ENCODE peak calls at places on chromosomes 5 and 9, in five cellular contexts. One of them, this sample, is unnamed.

GRCh38 chr5:175569701-175570100 is 88.2 kb upstream of the HRH2 start:
- DNase-seq in GOT3: no peak
- DNase-seq in NCI-H526 treated with DMSO at 0.1 percent for 48 hours: no peak
- DNase-seq in fibroblast of lung: no peak
- DNase-seq in lung microvascular endothelial cell: no peak
- DNase-seq in this sample: peak

GRCh38 chr9:126057869-126058467 is 268.7 kb upstream of the MVB12B start:
- DNase-seq in GOT3: no peak
- DNase-seq in NCI-H526 treated with DMSO at 0.1 percent for 48 hours: no peak
- DNase-seq in fibroblast of lung: no peak
- DNase-seq in lung microvascular endothelial cell: no peak
- DNase-seq in this sample: no peak

GRCh38 chr9:121884057-121884512 is 209.0 kb downstream of the TTLL11 start:
- DNase-seq in GOT3: no peak
- DNase-seq in NCI-H526 treated with DMSO at 0.1 percent for 48 hours: no peak
- DNase-seq in fibroblast of lung: no peak
- DNase-seq in lung microvascular endothelial cell: no peak
- DNase-seq in this sample: peak

GRCh38 chr9:135939351-135940265 is 21.6 kb downstream of the UBAC1 start:
- DNase-seq in GOT3: no peak
- DNase-seq in NCI-H526 treated with DMSO at 0.1 percent for 48 hours: no peak
- DNase-seq in fibroblast of lung: no peak
- DNase-seq in lung microvascular endothelial cell: no peak
- DNase-seq in this sample: no peak

GRCh38 chr5:110038297-110038997 is 348.7 kb downstream of the MAN2A1 start:
- DNase-seq in GOT3: no peak
- DNase-seq in NCI-H526 treated with DMSO at 0.1 percent for 48 hours: no peak
- DNase-seq in fibroblast of lung: peak
- DNase-seq in lung microvascular endothelial cell: no peak
- DNase-seq in this sample: no peak

GRCh38 chr9:2359821-2360220 is 261.8 kb upstream of the VLDLR start:
- DNase-seq in GOT3: no peak
- DNase-seq in NCI-H526 treated with DMSO at 0.1 percent for 48 hours: no peak
- DNase-seq in fibroblast of lung: no peak
- DNase-seq in lung microvascular endothelial cell: no peak
- DNase-seq in this sample: no peak

GRCh38 chr5:146078566-146078965 is 26.8 kb downstream of the PLAC8L1 start:
- DNase-seq in GOT3: no peak
- DNase-seq in NCI-H526 treated with DMSO at 0.1 percent for 48 hours: no peak
- DNase-seq in fibroblast of lung: no peak
- DNase-seq in lung microvascular endothelial cell: no peak
- DNase-seq in this sample: peak

GRCh38 chr9:63816742-63817621 is 1468.0 kb downstream of the FOXD4L5 start:
- DNase-seq in GOT3: no peak
- DNase-seq in NCI-H526 treated with DMSO at 0.1 percent for 48 hours: no peak
- DNase-seq in fibroblast of lung: peak
- DNase-seq in lung microvascular endothelial cell: peak
- DNase-seq in this sample: peak

GRCh38 chr5:173668910-173669309 is 52.5 kb upstream of the BOD1 start:
- DNase-seq in GOT3: no peak
- DNase-seq in NCI-H526 treated with DMSO at 0.1 percent for 48 hours: no peak
- DNase-seq in fibroblast of lung: no peak
- DNase-seq in lung microvascular endothelial cell: no peak
- DNase-seq in this sample: peak

GRCh38 chr5:91499943-91500531 is 116.9 kb upstream of the ARRDC3 start:
- DNase-seq in GOT3: no peak
- DNase-seq in NCI-H526 treated with DMSO at 0.1 percent for 48 hours: peak
- DNase-seq in fibroblast of lung: peak
- DNase-seq in lung microvascular endothelial cell: peak
- DNase-seq in this sample: no peak

GRCh38 chr5:155898284-155898683 is 428.7 kb upstream of the SGCD start:
- DNase-seq in GOT3: no peak
- DNase-seq in NCI-H526 treated with DMSO at 0.1 percent for 48 hours: no peak
- DNase-seq in fibroblast of lung: peak
- DNase-seq in lung microvascular endothelial cell: no peak
- DNase-seq in this sample: no peak

GRCh38 chr5:24606974-24607373 is 37.8 kb downstream of the CDH10 start:
- DNase-seq in GOT3: no peak
- DNase-seq in NCI-H526 treated with DMSO at 0.1 percent for 48 hours: peak
- DNase-seq in fibroblast of lung: no peak
- DNase-seq in lung microvascular endothelial cell: no peak
- DNase-seq in this sample: no peak

GRCh38 chr9:113996531-113997001 is 81.5 kb downstream of the AMBP start:
- DNase-seq in GOT3: no peak
- DNase-seq in NCI-H526 treated with DMSO at 0.1 percent for 48 hours: no peak
- DNase-seq in fibroblast of lung: no peak
- DNase-seq in lung microvascular endothelial cell: no peak
- DNase-seq in this sample: no peak

GRCh38 chr9:69905291-69905690 is 84.7 kb downstream of the CFAP95 start:
- DNase-seq in GOT3: no peak
- DNase-seq in NCI-H526 treated with DMSO at 0.1 percent for 48 hours: no peak
- DNase-seq in fibroblast of lung: peak
- DNase-seq in lung microvascular endothelial cell: peak
- DNase-seq in this sample: no peak

GRCh38 chr5:125798311-125798710 is 624.9 kb upstream of the GRAMD2B start:
- DNase-seq in GOT3: no peak
- DNase-seq in NCI-H526 treated with DMSO at 0.1 percent for 48 hours: no peak
- DNase-seq in fibroblast of lung: peak
- DNase-seq in lung microvascular endothelial cell: peak
- DNase-seq in this sample: no peak

GRCh38 chr9:110016340-110016739 is 191.6 kb downstream of the C9orf152 start:
- DNase-seq in GOT3: no peak
- DNase-seq in NCI-H526 treated with DMSO at 0.1 percent for 48 hours: no peak
- DNase-seq in fibroblast of lung: peak
- DNase-seq in lung microvascular endothelial cell: peak
- DNase-seq in this sample: no peak

GRCh38 chr5:58469895-58470294 is 10.0 kb upstream of the PLK2 start:
- DNase-seq in GOT3: no peak
- DNase-seq in NCI-H526 treated with DMSO at 0.1 percent for 48 hours: no peak
- DNase-seq in fibroblast of lung: no peak
- DNase-seq in lung microvascular endothelial cell: no peak
- DNase-seq in this sample: no peak

GRCh38 chr5:108747111-108748009 is at the start of gene FER:
- DNase-seq in GOT3: no peak
- DNase-seq in NCI-H526 treated with DMSO at 0.1 percent for 48 hours: no peak
- DNase-seq in fibroblast of lung: peak
- DNase-seq in lung microvascular endothelial cell: peak
- DNase-seq in this sample: no peak

This sample was measured in endodermal cell.